ENCODE peak calls at places on chromosomes 3 and 15, in four cellular contexts. One of them, this sample, is unnamed.

GRCh38 chr3:194277547-194278091 is 73.5 kb downstream of the CPN2 start:
- DNase-seq in astrocyte: peak
- DNase-seq in heart right ventricle: peak
- DNase-seq in brain microvascular endothelial cell: no peak
- DNase-seq in this sample: no peak

GRCh38 chr15:64452988-64453688 is 7.2 kb upstream of the ZNF609 start:
- DNase-seq in astrocyte: peak
- DNase-seq in heart right ventricle: peak
- DNase-seq in brain microvascular endothelial cell: no peak
- DNase-seq in this sample: no peak

GRCh38 chr3:157786216-157786615 is 283.0 kb upstream of the VEPH1 start:
- DNase-seq in astrocyte: peak
- DNase-seq in heart right ventricle: no peak
- DNase-seq in brain microvascular endothelial cell: no peak
- DNase-seq in this sample: peak

GRCh38 chr3:14554715-14555114 is 14.6 kb upstream of the GRIP2 start:
- DNase-seq in astrocyte: no peak
- DNase-seq in heart right ventricle: no peak
- DNase-seq in brain microvascular endothelial cell: no peak
- DNase-seq in this sample: no peak

GRCh38 chr15:70152070-70152480 is 54.4 kb upstream of the TLE3 start:
- DNase-seq in astrocyte: peak
- DNase-seq in heart right ventricle: no peak
- DNase-seq in brain microvascular endothelial cell: peak
- DNase-seq in this sample: peak

GRCh38 chr3:184186184-184186901 is at the start of gene ABCF3:
- DNase-seq in astrocyte: peak
- DNase-seq in heart right ventricle: peak
- DNase-seq in brain microvascular endothelial cell: no peak
- DNase-seq in this sample: peak

GRCh38 chr15:51234181-51234927 is 104.0 kb downstream of the CYP19A1 start:
- DNase-seq in astrocyte: no peak
- DNase-seq in heart right ventricle: no peak
- DNase-seq in brain microvascular endothelial cell: no peak
- DNase-seq in this sample: no peak

GRCh38 chr3:65968996-65969395 is 69.7 kb downstream of the MAGI1 start:
- DNase-seq in astrocyte: no peak
- DNase-seq in heart right ventricle: no peak
- DNase-seq in brain microvascular endothelial cell: no peak
- DNase-seq in this sample: no peak

GRCh38 chr3:128845119-128845518 is 34.3 kb upstream of the ACAD9 start:
- DNase-seq in astrocyte: no peak
- DNase-seq in heart right ventricle: no peak
- DNase-seq in brain microvascular endothelial cell: no peak
- DNase-seq in this sample: no peak

GRCh38 chr3:35664460-35664919 is 25.2 kb downstream of the ARPP21 start:
- DNase-seq in astrocyte: peak
- DNase-seq in heart right ventricle: peak
- DNase-seq in brain microvascular endothelial cell: peak
- DNase-seq in this sample: peak

GRCh38 chr3:71133874-71134273 is 449.7 kb downstream of the FOXP1 start:
- DNase-seq in astrocyte: no peak
- DNase-seq in heart right ventricle: no peak
- DNase-seq in brain microvascular endothelial cell: no peak
- DNase-seq in this sample: no peak

GRCh38 chr3:113698891-113699465 is 2.5 kb upstream of the USF3 start:
- DNase-seq in astrocyte: peak
- DNase-seq in heart right ventricle: peak
- DNase-seq in brain microvascular endothelial cell: no peak
- DNase-seq in this sample: peak

GRCh38 chr15:30023798-30024295 is 58.9 kb upstream of the GOLGA8J start:
- DNase-seq in astrocyte: peak
- DNase-seq in heart right ventricle: no peak
- DNase-seq in brain microvascular endothelial cell: peak
- DNase-seq in this sample: peak

GRCh38 chr3:10808130-10808735 is 7.8 kb upstream of the SLC6A11 start:
- DNase-seq in astrocyte: no peak
- DNase-seq in heart right ventricle: no peak
- DNase-seq in brain microvascular endothelial cell: no peak
- DNase-seq in this sample: no peak

GRCh38 chr15:99421172-99421656 is 144.6 kb upstream of the MEF2A start:
- DNase-seq in astrocyte: no peak
- DNase-seq in heart right ventricle: no peak
- DNase-seq in brain microvascular endothelial cell: no peak
- DNase-seq in this sample: peak

GRCh38 chr3:127287840-127288239 is at the start of gene PRR20G:
- DNase-seq in astrocyte: no peak
- DNase-seq in heart right ventricle: no peak
- DNase-seq in brain microvascular endothelial cell: no peak
- DNase-seq in this sample: no peak

GRCh38 chr3:29408676-29409075 is 127.8 kb downstream of the RBMS3 start:
- DNase-seq in astrocyte: peak
- DNase-seq in heart right ventricle: no peak
- DNase-seq in brain microvascular endothelial cell: no peak
- DNase-seq in this sample: no peak

GRCh38 chr3:43526956-43527355 is 94.9 kb downstream of the ANO10 start:
- DNase-seq in astrocyte: no peak
- DNase-seq in heart right ventricle: no peak
- DNase-seq in brain microvascular endothelial cell: no peak
- DNase-seq in this sample: no peak

GRCh38 chr3:24545917-24546316 is 51.3 kb upstream of the THRB start:
- DNase-seq in astrocyte: no peak
- DNase-seq in heart right ventricle: no peak
- DNase-seq in brain microvascular endothelial cell: no peak
- DNase-seq in this sample: no peak

GRCh38 chr3:196202516-196202970 is 8.7 kb downstream of the ZDHHC19 start:
- DNase-seq in astrocyte: peak
- DNase-seq in heart right ventricle: peak
- DNase-seq in brain microvascular endothelial cell: peak
- DNase-seq in this sample: no peak

GRCh38 chr3:100709840-100710235 is 544 bp downstream of the TFG start:
- DNase-seq in astrocyte: peak
- DNase-seq in heart right ventricle: peak
- DNase-seq in brain microvascular endothelial cell: peak
- DNase-seq in this sample: peak

GRCh38 chr15:67067161-67067853 is 1.9 kb downstream of the SMAD3 start:
- DNase-seq in astrocyte: no peak
- DNase-seq in heart right ventricle: peak
- DNase-seq in brain microvascular endothelial cell: no peak
- DNase-seq in this sample: no peak

GRCh38 chr3:168476360-168476980 is 380.7 kb upstream of the GOLIM4 start:
- DNase-seq in astrocyte: no peak
- DNase-seq in heart right ventricle: no peak
- DNase-seq in brain microvascular endothelial cell: no peak
- DNase-seq in this sample: no peak

GRCh38 chr15:66288796-66289195 is 4.6 kb upstream of the DIS3L start:
- DNase-seq in astrocyte: no peak
- DNase-seq in heart right ventricle: no peak
- DNase-seq in brain microvascular endothelial cell: peak
- DNase-seq in this sample: no peak

GRCh38 chr3:9193211-9193610 is 56.2 kb downstream of the SRGAP3 start:
- DNase-seq in astrocyte: no peak
- DNase-seq in heart right ventricle: no peak
- DNase-seq in brain microvascular endothelial cell: no peak
- DNase-seq in this sample: no peak

DNA sequence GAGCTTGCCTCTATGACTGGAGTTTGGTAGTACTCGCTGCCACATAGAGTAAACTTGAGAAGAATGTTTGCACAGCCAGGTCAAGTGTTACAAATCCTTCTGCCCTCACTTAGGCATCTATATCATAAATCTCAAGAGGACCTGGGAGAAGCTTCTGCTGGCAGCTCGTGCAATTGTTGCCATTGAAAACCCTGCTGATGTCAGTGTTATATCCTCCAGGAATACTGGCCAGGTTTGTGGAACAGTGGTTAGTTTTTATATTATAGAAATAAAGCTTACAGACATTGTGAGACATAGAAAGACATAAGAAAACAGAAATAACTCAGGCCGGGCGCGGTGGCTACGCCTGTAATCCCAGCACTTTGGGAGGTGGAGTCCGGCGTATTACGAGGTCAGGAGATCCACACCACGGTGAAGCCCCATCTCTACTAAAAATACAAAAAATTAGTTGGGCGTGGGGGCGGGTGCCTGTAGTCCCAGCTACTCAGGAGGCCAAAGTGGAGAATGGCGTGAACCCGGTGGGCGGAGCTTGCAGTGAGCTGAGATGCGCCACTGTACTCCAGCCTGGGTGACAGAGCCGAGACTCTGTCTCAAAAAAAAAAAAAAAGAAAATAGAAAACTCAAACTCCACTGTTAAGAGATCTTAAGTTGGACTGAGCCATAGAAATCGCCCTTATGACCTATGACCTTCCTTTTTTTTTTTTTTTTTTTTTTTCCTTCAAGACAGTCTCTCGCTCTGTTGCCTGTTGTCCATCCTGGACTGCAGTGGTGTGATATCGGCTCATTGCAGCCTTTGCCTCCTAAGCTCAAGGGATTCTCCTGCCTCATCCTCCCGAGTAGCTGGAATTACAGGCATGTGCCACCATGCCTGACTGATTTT is 2.2 kb downstream of the RPSA start:
- DNase-seq in astrocyte: no peak
- DNase-seq in heart right ventricle: no peak
- DNase-seq in brain microvascular endothelial cell: no peak
- DNase-seq in this sample: no peak
- H3K4me3 ChIP-seq in astrocyte: peak
- H3K4me3 ChIP-seq in heart right ventricle: no peak
- H3K4me3 ChIP-seq in brain microvascular endothelial cell: peak
- H3K4me3 ChIP-seq in this sample: no peak

GRCh38 chr15:50181206-50181982 is 602 bp upstream of the SLC27A2 start:
- DNase-seq in astrocyte: no peak
- DNase-seq in heart right ventricle: no peak
- DNase-seq in brain microvascular endothelial cell: no peak
- DNase-seq in this sample: no peak
- H3K4me3 ChIP-seq in astrocyte: peak
- H3K4me3 ChIP-seq in heart right ventricle: peak
- H3K4me3 ChIP-seq in brain microvascular endothelial cell: no peak
- H3K4me3 ChIP-seq in this sample: peak

DNA sequence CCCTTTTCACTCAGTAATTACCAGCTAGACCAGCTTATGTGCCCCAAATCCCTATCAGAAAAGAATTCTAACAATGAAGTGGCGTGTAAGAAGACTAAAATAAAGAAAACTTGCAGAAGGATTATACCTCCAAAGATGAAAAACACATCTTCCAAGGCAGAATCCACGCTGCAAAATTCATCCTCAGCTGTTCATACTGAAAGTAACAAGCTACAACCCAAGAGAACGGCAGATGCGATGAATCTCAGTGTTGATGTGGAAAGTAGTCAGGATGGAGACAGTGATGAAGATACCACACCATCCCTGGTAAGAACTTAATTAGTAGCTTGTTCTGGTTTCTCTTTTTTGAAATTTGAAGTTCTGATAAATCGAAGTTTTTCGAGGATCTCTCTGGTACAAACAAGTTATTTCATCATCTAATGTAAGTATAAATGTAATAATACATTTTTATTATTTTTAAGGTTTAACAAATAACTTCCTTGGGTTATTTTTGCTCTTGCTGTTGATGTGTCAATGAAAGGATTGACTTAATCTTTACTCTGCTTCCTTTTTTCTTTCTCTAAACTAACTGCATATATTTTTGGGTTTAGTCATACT is 1.4 kb downstream of the WDR76 start:
- DNase-seq in astrocyte: no peak
- DNase-seq in heart right ventricle: no peak
- DNase-seq in brain microvascular endothelial cell: no peak
- DNase-seq in this sample: no peak
- H3K4me3 ChIP-seq in astrocyte: peak
- H3K4me3 ChIP-seq in heart right ventricle: no peak
- H3K4me3 ChIP-seq in brain microvascular endothelial cell: peak
- H3K4me3 ChIP-seq in this sample: no peak

GRCh38 chr3:181716916-181717315 is 5.2 kb downstream of the SOX2 start:
- DNase-seq in astrocyte: peak
- DNase-seq in heart right ventricle: no peak
- DNase-seq in brain microvascular endothelial cell: no peak
- DNase-seq in this sample: peak

GRCh38 chr3:181713673-181714270 is 2.0 kb downstream of the SOX2 start:
- DNase-seq in astrocyte: no peak
- DNase-seq in heart right ventricle: no peak
- DNase-seq in brain microvascular endothelial cell: no peak
- DNase-seq in this sample: peak

GRCh38 chr3:181713300-181713647 is 1.5 kb downstream of the SOX2 start:
- DNase-seq in astrocyte: peak
- DNase-seq in heart right ventricle: no peak
- DNase-seq in brain microvascular endothelial cell: no peak
- DNase-seq in this sample: no peak

GRCh38 chr3:181717505-181717904 is 5.8 kb downstream of the SOX2 start:
- DNase-seq in astrocyte: peak
- DNase-seq in heart right ventricle: no peak
- DNase-seq in brain microvascular endothelial cell: no peak
- DNase-seq in this sample: peak

GRCh38 chr3:181715601-181716340 is 4.0 kb downstream of the SOX2 start:
- DNase-seq in astrocyte: peak
- DNase-seq in heart right ventricle: no peak
- DNase-seq in brain microvascular endothelial cell: no peak
- DNase-seq in this sample: peak
- H3K4me3 ChIP-seq in astrocyte: peak
- H3K4me3 ChIP-seq in heart right ventricle: no peak
- H3K4me3 ChIP-seq in brain microvascular endothelial cell: peak
- H3K4me3 ChIP-seq in this sample: peak

GRCh38 chr3:46406440-46406785 is 453 bp downstream of the CCR5AS start:
- DNase-seq in astrocyte: no peak
- DNase-seq in heart right ventricle: no peak
- DNase-seq in brain microvascular endothelial cell: no peak
- DNase-seq in this sample: no peak
- H3K4me3 ChIP-seq in astrocyte: no peak
- H3K4me3 ChIP-seq in heart right ventricle: peak
- H3K4me3 ChIP-seq in brain microvascular endothelial cell: no peak
- H3K4me3 ChIP-seq in this sample: no peak

GRCh38 chr15:85414037-85414436 is 33.6 kb downstream of the AKAP13 start:
- DNase-seq in astrocyte: no peak
- DNase-seq in heart right ventricle: no peak
- DNase-seq in brain microvascular endothelial cell: no peak
- DNase-seq in this sample: no peak
- H3K4me3 ChIP-seq in astrocyte: no peak
- H3K4me3 ChIP-seq in heart right ventricle: no peak
- H3K4me3 ChIP-seq in brain microvascular endothelial cell: no peak
- H3K4me3 ChIP-seq in this sample: no peak

This sample was measured in bronchial epithelial cell.